ENCODE peak calls at places on chromosomes 13 and 19, in seven cellular contexts. E is cardiac muscle cell, D is K562, F is nephron progenitor cell, P is lower lobe of right lung, H is Caco-2, I is heart right ventricle. S is an unnamed sample.

GRCh38 chr19:40413291-40413994 is at the start of gene PRX:
- DNase-seq in E (peak), D (peak), F (peak), P (no peak), H (no peak), I (no peak), S (no peak)

GRCh38 chr19:33780746-33781145 is 15.9 kb upstream of the KCTD15 start:
- DNase-seq in E (no peak), D (no peak), F (no peak), P (no peak), H (no peak), I (no peak), S (no peak)

GRCh38 chr13:112446347-112446861 is 70.2 kb downstream of the SPACA7 start:
- DNase-seq in E (no peak), D (no peak), F (no peak), P (no peak), H (no peak), I (no peak), S (no peak)

GRCh38 chr13:112634102-112634501 is 46.1 kb upstream of the TUBGCP3 start:
- DNase-seq in E (no peak), D (no peak), F (no peak), P (peak), H (no peak), I (no peak), S (no peak)

GRCh38 chr13:78768950-78769349 is 110.0 kb upstream of the OBI1 start:
- DNase-seq in E (no peak), D (no peak), F (no peak), P (no peak), H (no peak), I (no peak), S (no peak)

GRCh38 chr19:16200038-16200775 is 2.5 kb downstream of the AP1M1 start:
- DNase-seq in E (no peak), D (no peak), F (no peak), P (peak), H (peak), I (no peak), S (no peak)

GRCh38 chr19:4638330-4638729 is 986 bp upstream of the TNFAIP8L1 start:
- DNase-seq in E (no peak), D (no peak), F (no peak), P (no peak), H (no peak), I (peak), S (no peak)

GRCh38 chr13:26628706-26629105 is 71.2 kb downstream of the WASF3 start:
- DNase-seq in E (peak), D (no peak), F (no peak), P (no peak), H (peak), I (no peak), S (no peak)

GRCh38 chr13:21074601-21075302 is 13.4 kb upstream of the LATS2 start:
- DNase-seq in E (no peak), D (no peak), F (no peak), P (no peak), H (no peak), I (no peak), S (no peak)

GRCh38 chr13:26022538-26023292 is 29.1 kb downstream of the SHISA2 start:
- DNase-seq in E (peak), D (no peak), F (peak), P (peak), H (peak), I (peak), S (peak)

GRCh38 chr19:6110360-6110977 is at the start of gene RFX2:
- DNase-seq in E (peak), D (peak), F (peak), P (peak), H (peak), I (peak), S (peak)

GRCh38 chr13:73038064-73038463 is 20.7 kb upstream of the KLF5 start:
- DNase-seq in E (no peak), D (no peak), F (no peak), P (no peak), H (no peak), I (no peak), S (no peak)

GRCh38 chr13:23956106-23956505 is 58.8 kb upstream of the C1QTNF9B start:
- DNase-seq in E (no peak), D (no peak), F (no peak), P (no peak), H (no peak), I (no peak), S (peak)

GRCh38 chr19:4042731-4043082 is 24.0 kb downstream of the ZBTB7A start:
- DNase-seq in E (no peak), D (no peak), F (no peak), P (peak), H (no peak), I (no peak), S (no peak)

GRCh38 chr19:43599635-43600295 is 3.4 kb downstream of the ZNF576 start:
- DNase-seq in E (no peak), D (no peak), F (no peak), P (no peak), H (no peak), I (no peak), S (no peak)

GRCh38 chr19:48506138-48506733 is 5.4 kb downstream of the LMTK3 start:
- DNase-seq in E (no peak), D (peak), F (no peak), P (no peak), H (peak), I (no peak), S (no peak)

GRCh38 chr13:66967825-66968597 is 262.1 kb downstream of the PCDH9 start:
- DNase-seq in E (no peak), D (no peak), F (no peak), P (no peak), H (no peak), I (no peak), S (no peak)

GRCh38 chr19:10872551-10873107 is 1.3 kb downstream of the CARM1 start:
- DNase-seq in E (no peak), D (no peak), F (no peak), P (no peak), H (no peak), I (no peak), S (no peak)

GRCh38 chr13:39581177-39581576 is 21.8 kb downstream of the LHFPL6 start:
- DNase-seq in E (no peak), D (no peak), F (no peak), P (no peak), H (no peak), I (no peak), S (no peak)

GRCh38 chr13:27978301-27978968 is 9.3 kb upstream of the CDX2 start:
- DNase-seq in E (no peak), D (no peak), F (peak), P (no peak), H (peak), I (no peak), S (no peak)

GRCh38 chr13:101916108-101916757 is 463.8 kb downstream of the ITGBL1 start:
- DNase-seq in E (peak), D (no peak), F (peak), P (no peak), H (no peak), I (peak), S (no peak)

GRCh38 chr13:25981060-25981459 is 70.8 kb downstream of the SHISA2 start:
- DNase-seq in E (no peak), D (no peak), F (no peak), P (no peak), H (no peak), I (no peak), S (no peak)

GRCh38 chr19:16621165-16621800 is 6.7 kb downstream of the MED26 start:
- DNase-seq in E (no peak), D (no peak), F (no peak), P (no peak), H (no peak), I (no peak), S (no peak)

GRCh38 chr19:13270514-13271105 is 120.4 kb downstream of the IER2 start:
- DNase-seq in E (no peak), D (no peak), F (no peak), P (no peak), H (no peak), I (no peak), S (no peak)

GRCh38 chr19:19224852-19225494 is 13.2 kb downstream of the NCAN start:
- DNase-seq in E (peak), D (peak), F (peak), P (peak), H (peak), I (peak), S (no peak)
- TF ChIP-seq CTCF in E (peak), D (peak), F (peak), P (peak), H (no peak), I (peak), S (peak)

DNA sequence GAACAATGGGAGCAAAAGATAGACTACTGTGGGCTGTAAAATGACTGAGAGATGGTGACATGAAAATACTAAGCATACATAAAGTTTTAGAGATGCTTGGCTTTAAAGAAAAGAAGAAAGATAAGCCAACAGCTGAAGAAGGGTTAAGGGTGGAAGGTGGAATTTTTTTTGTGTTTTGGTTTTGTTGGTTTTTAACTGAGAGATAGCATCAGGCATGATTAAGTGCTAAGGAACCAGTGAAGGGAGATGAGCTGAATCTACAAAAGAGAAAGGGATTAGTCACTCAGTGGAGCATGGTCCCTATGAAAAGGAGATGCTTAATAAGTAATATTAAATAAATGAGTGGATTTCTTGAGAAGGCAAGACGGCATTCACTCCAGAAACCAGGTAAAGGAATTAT is 12.5 kb upstream of the TBC1D4 start:
- DNase-seq in E (no peak), D (no peak), F (no peak), P (no peak), H (no peak), I (no peak), S (no peak)
- TF ChIP-seq CTCF in E (no peak), D (no peak), F (no peak), P (no peak), H (no peak), I (no peak), S (no peak)

GRCh38 chr13:47420012-47420411 is 523.2 kb upstream of the HTR2A start:
- DNase-seq in E (no peak), D (no peak), F (no peak), P (no peak), H (no peak), I (no peak), S (no peak)
- TF ChIP-seq CTCF in E (no peak), D (no peak), F (no peak), P (no peak), H (no peak), I (peak), S (no peak)

GRCh38 chr19:1601613-1602064 is 3.6 kb downstream of the UQCR11 start:
- DNase-seq in E (no peak), D (peak), F (no peak), P (no peak), H (peak), I (no peak), S (no peak)
- TF ChIP-seq CTCF in E (peak), D (peak), F (peak), P (no peak), H (peak), I (no peak), S (peak)

DNA sequence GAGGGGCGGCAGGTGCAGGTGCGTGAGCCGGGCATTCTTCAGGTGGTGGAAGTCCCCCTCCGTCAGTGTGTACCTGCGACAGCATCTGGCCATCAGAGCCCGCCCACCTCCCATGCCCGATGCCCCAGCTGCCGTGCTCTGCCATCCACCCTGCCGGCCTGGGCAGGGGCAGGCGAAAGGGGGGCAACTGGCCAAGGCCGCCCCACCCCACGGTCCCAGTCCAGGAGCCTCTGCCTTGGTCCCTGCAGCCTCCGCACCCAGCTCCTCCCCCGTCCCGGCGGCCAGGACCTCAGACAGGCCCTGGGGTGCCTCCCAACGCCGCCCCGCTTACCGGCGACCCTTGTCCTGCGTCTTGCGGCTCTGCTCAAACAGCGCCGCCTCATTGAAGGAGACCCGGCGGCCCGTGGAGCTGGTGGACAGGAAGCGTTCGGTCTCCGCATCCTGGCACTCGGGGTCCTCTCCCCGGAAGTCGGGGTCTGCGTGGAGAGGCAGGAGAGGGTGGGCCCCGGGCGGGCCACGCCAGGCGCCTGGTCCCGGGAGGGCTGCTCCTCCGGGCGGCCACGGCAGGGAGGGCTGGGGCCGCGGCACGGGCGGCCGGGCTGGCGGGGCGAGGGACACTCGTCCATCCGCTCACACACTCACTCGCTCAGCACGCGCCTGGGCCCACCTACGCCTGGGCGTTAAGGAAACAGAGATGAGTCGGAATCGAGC is 3.0 kb downstream of the CBARP start:
- DNase-seq in E (no peak), D (no peak), F (no peak), P (no peak), H (no peak), I (no peak), S (no peak)
- TF ChIP-seq CTCF in E (no peak), D (no peak), F (no peak), P (no peak), H (no peak), I (no peak), S (no peak)

GRCh38 chr13:51297556-51297955 is 41.9 kb upstream of the SERPINE3 start:
- DNase-seq in E (no peak), D (no peak), F (no peak), P (no peak), H (no peak), I (no peak), S (no peak)
- TF ChIP-seq CTCF in E (no peak), D (peak), F (no peak), P (no peak), H (no peak), I (no peak), S (no peak)

GRCh38 chr13:109587689-109588088 is 198.7 kb downstream of the IRS2 start:
- DNase-seq in E (no peak), D (no peak), F (no peak), P (no peak), H (no peak), I (no peak), S (no peak)

GRCh38 chr13:109586509-109587346 is 199.7 kb downstream of the IRS2 start:
- DNase-seq in E (peak), D (no peak), F (no peak), P (no peak), H (peak), I (no peak), S (no peak)

GRCh38 chr13:109584844-109585361 is 201.5 kb downstream of the IRS2 start:
- DNase-seq in E (no peak), D (no peak), F (no peak), P (no peak), H (no peak), I (no peak), S (no peak)
- TF ChIP-seq CTCF in E (no peak), D (no peak), F (no peak), P (no peak), H (no peak), I (no peak), S (no peak)

GRCh38 chr13:99178636-99179035 is 22.0 kb upstream of the UBAC2 start:
- DNase-seq in E (no peak), D (no peak), F (no peak), P (no peak), H (no peak), I (peak), S (no peak)

GRCh38 chr13:99176309-99177276 is 24.1 kb upstream of the UBAC2 start:
- DNase-seq in E (peak), D (peak), F (peak), P (peak), H (peak), I (peak), S (no peak)

GRCh38 chr13:99182439-99182838 is 18.2 kb upstream of the UBAC2 start:
- DNase-seq in E (no peak), D (no peak), F (no peak), P (no peak), H (no peak), I (no peak), S (no peak)

GRCh38 chr13:99174533-99175100 is 26.0 kb upstream of the UBAC2 start:
- DNase-seq in E (no peak), D (no peak), F (no peak), P (no peak), H (no peak), I (no peak), S (no peak)

GRCh38 chr13:99179460-99179859 is 21.2 kb upstream of the UBAC2 start:
- DNase-seq in E (no peak), D (no peak), F (no peak), P (no peak), H (no peak), I (no peak), S (no peak)
- TF ChIP-seq CTCF in E (no peak), D (no peak), F (no peak), P (no peak), H (no peak), I (no peak), S (no peak)

S was measured in kidney epithelial cell.